ENCODE peak calls at places on chromosomes 13 and 19, in six cellular contexts. One of them, this sample, is unnamed.
A peak's percentile ranks its signal among the peaks of the same experiment; 100 is the strongest.

GRCh38 chr19:27833031-27833430 is 1379.9 kb downstream of the UQCRFS1 start:
- DNase-seq in nephron progenitor cell: no peak
- DNase-seq in GM20000: no peak
- DNase-seq in RKO: no peak
- DNase-seq in iris pigment epithelial cell: no peak
- DNase-seq in pancreas: no peak
- DNase-seq in this sample: no peak

GRCh38 chr19:51458051-51458645 is at the start of gene SIGLEC8:
- DNase-seq in nephron progenitor cell: no peak
- DNase-seq in GM20000: no peak
- DNase-seq in RKO: no peak
- DNase-seq in iris pigment epithelial cell: no peak
- DNase-seq in pancreas: no peak
- DNase-seq in this sample: no peak

GRCh38 chr13:30607908-30608307 is 9.8 kb upstream of the USPL1 start:
- DNase-seq in nephron progenitor cell: no peak
- DNase-seq in GM20000: peak; percentile 68
- DNase-seq in RKO: no peak
- DNase-seq in iris pigment epithelial cell: no peak
- DNase-seq in pancreas: no peak
- DNase-seq in this sample: peak; percentile 3

GRCh38 chr13:23707674-23708073 is 137.5 kb downstream of the TNFRSF19 start:
- DNase-seq in nephron progenitor cell: no peak
- DNase-seq in GM20000: no peak
- DNase-seq in RKO: no peak
- DNase-seq in iris pigment epithelial cell: peak; percentile 67
- DNase-seq in pancreas: no peak
- DNase-seq in this sample: no peak

GRCh38 chr13:44396963-44397580 is 23.4 kb downstream of the SERP2 start:
- DNase-seq in nephron progenitor cell: peak; percentile 33
- DNase-seq in GM20000: no peak
- DNase-seq in RKO: no peak
- DNase-seq in iris pigment epithelial cell: peak; percentile 73
- DNase-seq in pancreas: no peak
- DNase-seq in this sample: peak; percentile 29

GRCh38 chr19:42242512-42243409 is at the start of gene GSK3A:
- DNase-seq in nephron progenitor cell: peak; percentile 97
- DNase-seq in GM20000: peak; percentile 94
- DNase-seq in RKO: peak; percentile 99
- DNase-seq in iris pigment epithelial cell: peak; percentile 100
- DNase-seq in pancreas: peak; percentile 99
- DNase-seq in this sample: peak; percentile 99

GRCh38 chr19:45097776-45098520 is 5.0 kb downstream of the PPP1R37 start:
- DNase-seq in nephron progenitor cell: no peak
- DNase-seq in GM20000: no peak
- DNase-seq in RKO: peak; percentile 86
- DNase-seq in iris pigment epithelial cell: peak; percentile 98
- DNase-seq in pancreas: peak; percentile 61
- DNase-seq in this sample: no peak

GRCh38 chr19:13401388-13401787 is 104.9 kb downstream of the CACNA1A start:
- DNase-seq in nephron progenitor cell: no peak
- DNase-seq in GM20000: no peak
- DNase-seq in RKO: peak; percentile 44
- DNase-seq in iris pigment epithelial cell: peak; percentile 74
- DNase-seq in pancreas: no peak
- DNase-seq in this sample: no peak

GRCh38 chr19:13511947-13512346 is 5.7 kb upstream of the CACNA1A start:
- DNase-seq in nephron progenitor cell: no peak
- DNase-seq in GM20000: no peak
- DNase-seq in RKO: no peak
- DNase-seq in iris pigment epithelial cell: no peak
- DNase-seq in pancreas: no peak
- DNase-seq in this sample: no peak

GRCh38 chr13:21060063-21060826 is 1.1 kb downstream of the LATS2 start:
- DNase-seq in nephron progenitor cell: peak; percentile 63
- DNase-seq in GM20000: peak; percentile 62
- DNase-seq in RKO: peak; percentile 57
- DNase-seq in iris pigment epithelial cell: peak; percentile 68
- DNase-seq in pancreas: peak; percentile 27
- DNase-seq in this sample: peak; percentile 66

GRCh38 chr13:112229445-112229844 is 146.7 kb upstream of the SPACA7 start:
- DNase-seq in nephron progenitor cell: no peak
- DNase-seq in GM20000: no peak
- DNase-seq in RKO: no peak
- DNase-seq in iris pigment epithelial cell: no peak
- DNase-seq in pancreas: no peak
- DNase-seq in this sample: no peak

GRCh38 chr13:31946091-31946770 is 85.3 kb upstream of the FRY start:
- DNase-seq in nephron progenitor cell: no peak
- DNase-seq in GM20000: no peak
- DNase-seq in RKO: no peak
- DNase-seq in iris pigment epithelial cell: peak; percentile 51
- DNase-seq in pancreas: no peak
- DNase-seq in this sample: no peak

GRCh38 chr19:43880483-43880882 is 53.4 kb downstream of the ZNF283 start:
- DNase-seq in nephron progenitor cell: no peak
- DNase-seq in GM20000: no peak
- DNase-seq in RKO: no peak
- DNase-seq in iris pigment epithelial cell: no peak
- DNase-seq in pancreas: no peak
- DNase-seq in this sample: no peak

GRCh38 chr13:47929156-47929555 is 71.9 kb downstream of the SUCLA2 start:
- DNase-seq in nephron progenitor cell: no peak
- DNase-seq in GM20000: no peak
- DNase-seq in RKO: no peak
- DNase-seq in iris pigment epithelial cell: no peak
- DNase-seq in pancreas: no peak
- DNase-seq in this sample: no peak

GRCh38 chr13:33548065-33548464 is 262.5 kb upstream of the STARD13 start:
- DNase-seq in nephron progenitor cell: no peak
- DNase-seq in GM20000: no peak
- DNase-seq in RKO: no peak
- DNase-seq in iris pigment epithelial cell: no peak
- DNase-seq in pancreas: no peak
- DNase-seq in this sample: no peak

GRCh38 chr13:80630685-80631121 is 289.8 kb upstream of the SPRY2 start:
- DNase-seq in nephron progenitor cell: no peak
- DNase-seq in GM20000: no peak
- DNase-seq in RKO: no peak
- DNase-seq in iris pigment epithelial cell: peak; percentile 60
- DNase-seq in pancreas: no peak
- DNase-seq in this sample: no peak

GRCh38 chr19:54469496-54469934 is 3.6 kb downstream of the CDC42EP5 start:
- DNase-seq in nephron progenitor cell: no peak
- DNase-seq in GM20000: peak; percentile 8
- DNase-seq in RKO: no peak
- DNase-seq in iris pigment epithelial cell: no peak
- DNase-seq in pancreas: no peak
- DNase-seq in this sample: no peak

GRCh38 chr19:6740589-6741348 is 1.3 kb downstream of the TRIP10 start:
- DNase-seq in nephron progenitor cell: peak; percentile 63
- DNase-seq in GM20000: peak; percentile 70
- DNase-seq in RKO: peak; percentile 66
- DNase-seq in iris pigment epithelial cell: peak; percentile 33
- DNase-seq in pancreas: peak; percentile 54
- DNase-seq in this sample: peak; percentile 59

GRCh38 chr19:32404213-32404938 is 1.2 kb upstream of the DPY19L3 start:
- DNase-seq in nephron progenitor cell: no peak
- DNase-seq in GM20000: no peak
- DNase-seq in RKO: no peak
- DNase-seq in iris pigment epithelial cell: peak; percentile 25
- DNase-seq in pancreas: no peak
- DNase-seq in this sample: no peak

GRCh38 chr19:19027228-19027627 is 6.1 kb downstream of the SUGP2 start:
- DNase-seq in nephron progenitor cell: no peak
- DNase-seq in GM20000: no peak
- DNase-seq in RKO: no peak
- DNase-seq in iris pigment epithelial cell: no peak
- DNase-seq in pancreas: no peak
- DNase-seq in this sample: no peak

GRCh38 chr13:33119886-33120543 is 103.8 kb downstream of the KL start:
- DNase-seq in nephron progenitor cell: no peak
- DNase-seq in GM20000: no peak
- DNase-seq in RKO: no peak
- DNase-seq in iris pigment epithelial cell: peak; percentile 65
- DNase-seq in pancreas: no peak
- DNase-seq in this sample: no peak

GRCh38 chr13:113643593-113643992 is 14.4 kb downstream of the ATP4B start:
- DNase-seq in nephron progenitor cell: no peak
- DNase-seq in GM20000: no peak
- DNase-seq in RKO: no peak
- DNase-seq in iris pigment epithelial cell: peak; percentile 39
- DNase-seq in pancreas: no peak
- DNase-seq in this sample: peak; percentile 46

GRCh38 chr19:30046522-30046921 is 104.5 kb downstream of the URI1 start:
- DNase-seq in nephron progenitor cell: no peak
- DNase-seq in GM20000: peak; percentile 41
- DNase-seq in RKO: peak; percentile 37
- DNase-seq in iris pigment epithelial cell: peak; percentile 35
- DNase-seq in pancreas: no peak
- DNase-seq in this sample: no peak

GRCh38 chr19:49335071-49335783 is at the start of gene CD37:
- DNase-seq in nephron progenitor cell: no peak
- DNase-seq in GM20000: peak; percentile 78
- DNase-seq in RKO: no peak
- DNase-seq in iris pigment epithelial cell: no peak
- DNase-seq in pancreas: peak; percentile 14
- DNase-seq in this sample: no peak

GRCh38 chr13:32581177-32581786 is 5.0 kb upstream of the PDS5B start:
- DNase-seq in nephron progenitor cell: no peak
- DNase-seq in GM20000: peak; percentile 24
- DNase-seq in RKO: peak; percentile 57
- DNase-seq in iris pigment epithelial cell: peak; percentile 39
- DNase-seq in pancreas: no peak
- DNase-seq in this sample: no peak

GRCh38 chr13:31043891-31044657 is 111.6 kb downstream of the TEX26 start:
- DNase-seq in nephron progenitor cell: peak; percentile 82
- DNase-seq in GM20000: peak; percentile 79
- DNase-seq in RKO: peak; percentile 83
- DNase-seq in iris pigment epithelial cell: peak; percentile 80
- DNase-seq in pancreas: peak; percentile 56
- DNase-seq in this sample: peak; percentile 71